ENCODE peak calls at places on chromosome 10, in five cellular contexts. J is OCI-LY7; D is activated CD8-positive, alpha-beta memory T cell treated with anti-CD3 and anti-CD28 coated beads, Interleukin-2, amount 50 U/mL, for 48 hours; R is IMR-90; K is stimulated activated CD4-positive, alpha-beta T cell treated with anti-CD3 and anti-CD28 coated beads, Interleukin-1b, Interleukin-23, amount 100 ng/mL, for 1 hour. W is an unnamed sample.

GRCh38 chr10:86668297-86669165 is at the start of gene LDB3:
- DNase-seq in J (peak; percentile 87), D (no peak), R (peak; percentile 73), K (no peak), W (no peak)

GRCh38 chr10:7161484-7162283 is 249.2 kb downstream of the SFMBT2 start:
- DNase-seq in J (no peak), D (no peak), R (no peak), K (no peak), W (no peak)

GRCh38 chr10:29648114-29648982 is 13.6 kb upstream of the SVIL start:
- DNase-seq in J (no peak), D (peak; percentile 58), R (peak; percentile 38), K (no peak), W (peak; percentile 44)

GRCh38 chr10:63605568-63605967 is 84.4 kb downstream of the REEP3 start:
- DNase-seq in J (no peak), D (no peak), R (peak; percentile 41), K (no peak), W (peak; percentile 6)

GRCh38 chr10:21171197-21171935 is 274.3 kb upstream of the NEBL start:
- DNase-seq in J (peak; percentile 1), D (no peak), R (no peak), K (no peak), W (no peak)

GRCh38 chr10:5314866-5315265 is 49.9 kb upstream of the UCN3 start:
- DNase-seq in J (no peak), D (no peak), R (no peak), K (no peak), W (no peak)

GRCh38 chr10:52631146-52631545 is 141.4 kb downstream of the MBL2 start:
- DNase-seq in J (no peak), D (no peak), R (no peak), K (no peak), W (no peak)

GRCh38 chr10:49737474-49738201 is 24.5 kb downstream of the OGDHL start:
- DNase-seq in J (no peak), D (no peak), R (no peak), K (no peak), W (no peak)

GRCh38 chr10:4353964-4354363 is 472.0 kb upstream of the AKR1E2 start:
- DNase-seq in J (no peak), D (no peak), R (peak; percentile 72), K (no peak), W (peak; percentile 63)

GRCh38 chr10:62815373-62816111 is 624 bp downstream of the EGR2 start:
- DNase-seq in J (no peak), D (peak; percentile 68), R (no peak), K (no peak), W (peak; percentile 35)

GRCh38 chr10:23046032-23046431 is 49.3 kb upstream of the MSRB2 start:
- DNase-seq in J (no peak), D (no peak), R (no peak), K (no peak), W (no peak)

W was measured in GM23248.